ENCODE peak calls at places on chromosomes 1 and 21, in eight cellular contexts. T is esophagus muscularis mucosa, H is transverse colon, O is GM23338, Y is vagina, Q is prostate gland, J is endothelial cell of umbilical vein, P is GM12878. A is an unnamed sample.
A peak's percentile ranks its signal among the peaks of the same experiment; 100 is the strongest.

GRCh38 chr1:94002046-94002787 is 93.0 kb upstream of the GCLM start:
- DNase-seq in T (no peak), H (no peak), O (no peak), Y (peak; percentile 74), Q (no peak), J (no peak), P (no peak), A (no peak)

GRCh38 chr21:17736072-17736471 is 83.1 kb downstream of the C21orf91 start:
- DNase-seq in T (no peak), H (no peak), O (no peak), Y (no peak), Q (no peak), J (no peak), P (no peak), A (no peak)

GRCh38 chr1:173137116-173137515 is 70.0 kb downstream of the TNFSF4 start:
- DNase-seq in T (no peak), H (no peak), O (no peak), Y (no peak), Q (no peak), J (peak; percentile 57), P (no peak), A (no peak)

GRCh38 chr1:37288900-37289299 is 185.5 kb upstream of the ZC3H12A start:
- DNase-seq in T (no peak), H (peak; percentile 62), O (no peak), Y (no peak), Q (no peak), J (no peak), P (peak; percentile 99), A (no peak)

GRCh38 chr1:167661527-167662436 is 31.8 kb downstream of the RCSD1 start:
- DNase-seq in T (no peak), H (no peak), O (no peak), Y (no peak), Q (no peak), J (peak; percentile 22), P (no peak), A (no peak)

GRCh38 chr1:237879195-237879594 is 11.5 kb downstream of the ZP4 start:
- DNase-seq in T (no peak), H (no peak), O (no peak), Y (no peak), Q (no peak), J (no peak), P (no peak), A (no peak)

GRCh38 chr21:37749132-37749531 is 167.1 kb downstream of the KCNJ6 start:
- DNase-seq in T (no peak), H (no peak), O (no peak), Y (no peak), Q (no peak), J (no peak), P (no peak), A (no peak)

GRCh38 chr1:30100186-30100862 is 623.1 kb downstream of the MATN1 start:
- DNase-seq in T (no peak), H (no peak), O (no peak), Y (no peak), Q (no peak), J (no peak), P (no peak), A (no peak)

GRCh38 chr1:21666572-21667320 is 2.4 kb downstream of the RAP1GAP start:
- DNase-seq in T (no peak), H (no peak), O (no peak), Y (no peak), Q (no peak), J (no peak), P (no peak), A (peak; percentile 31)

GRCh38 chr1:18539171-18539570 is 58.4 kb downstream of the KLHDC7A start:
- DNase-seq in T (no peak), H (no peak), O (no peak), Y (peak; percentile 74), Q (no peak), J (no peak), P (no peak), A (peak; percentile 81)

GRCh38 chr1:18542351-18542750 is 61.6 kb downstream of the KLHDC7A start:
- DNase-seq in T (no peak), H (no peak), O (peak; percentile 33), Y (no peak), Q (no peak), J (no peak), P (no peak), A (no peak)

GRCh38 chr1:18537386-18538306 is 56.9 kb downstream of the KLHDC7A start:
- DNase-seq in T (peak; percentile 17), H (no peak), O (no peak), Y (peak; percentile 85), Q (no peak), J (no peak), P (no peak), A (peak; percentile 16)

GRCh38 chr1:18541046-18541795 is 60.5 kb downstream of the KLHDC7A start:
- DNase-seq in T (no peak), H (no peak), O (no peak), Y (peak; percentile 72), Q (no peak), J (no peak), P (no peak), A (peak; percentile 15)

GRCh38 chr1:18540136-18540765 is 59.5 kb downstream of the KLHDC7A start:
- DNase-seq in T (no peak), H (no peak), O (no peak), Y (peak; percentile 72), Q (no peak), J (no peak), P (no peak), A (peak; percentile 2)
- TF ChIP-seq POLR2AphosphoS5 in T (no peak), H (no peak), O (no peak), Y (no peak), Q (no peak), J (no peak), P (no peak), A (no peak)

GRCh38 chr1:63322248-63322943 is at the start of gene FOXD3:
- DNase-seq in T (no peak), H (peak; percentile 71), O (peak; percentile 95), Y (no peak), Q (peak; percentile 53), J (peak; percentile 46), P (no peak), A (peak; percentile 71)
- TF ChIP-seq POLR2AphosphoS5 in T (peak; percentile 68), H (peak; percentile 15), O (peak; percentile 78), Y (peak; percentile 33), Q (peak; percentile 71), J (no peak), P (no peak), A (no peak)

GRCh38 chr1:17520473-17521319 is 18.8 kb upstream of the ARHGEF10L start:
- DNase-seq in T (no peak), H (peak; percentile 37), O (no peak), Y (no peak), Q (no peak), J (no peak), P (no peak), A (no peak)
- TF ChIP-seq POLR2AphosphoS5 in T (no peak), H (no peak), O (no peak), Y (peak; percentile 12), Q (no peak), J (no peak), P (no peak), A (no peak)

DNA sequence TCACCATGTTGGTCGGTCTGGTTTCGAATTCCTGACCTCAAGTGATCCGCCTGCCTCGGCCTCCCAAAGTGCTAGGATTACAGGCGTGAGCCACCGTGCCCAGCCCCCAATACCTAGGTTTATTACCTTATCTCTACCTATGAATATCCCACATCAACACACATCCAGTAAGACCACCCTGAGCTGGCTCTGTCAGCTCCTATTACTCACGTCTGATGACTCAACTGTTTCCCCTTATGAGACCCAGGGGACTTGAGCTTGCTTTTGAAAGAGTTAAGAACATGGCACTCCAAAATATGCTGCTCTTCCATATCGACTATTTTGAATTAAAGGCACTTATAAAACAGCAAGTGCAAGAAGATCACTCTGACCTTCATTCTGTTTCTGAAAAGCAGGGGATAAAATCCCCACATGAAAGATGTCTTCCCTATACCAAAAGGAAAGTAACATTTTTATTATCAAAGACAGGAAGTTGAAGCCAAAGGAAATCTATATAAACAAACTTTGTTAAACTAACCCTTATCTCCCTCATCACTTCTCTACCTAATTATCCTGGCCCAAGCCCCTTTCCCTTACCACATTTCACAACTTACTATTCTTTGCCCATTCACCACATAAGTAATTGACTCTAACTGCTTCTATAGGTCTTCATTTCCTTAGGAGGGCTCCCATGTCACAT is 41.3 kb upstream of the OSBPL9 start:
- DNase-seq in T (no peak), H (no peak), O (no peak), Y (no peak), Q (no peak), J (peak; percentile 62), P (no peak), A (no peak)
- TF ChIP-seq POLR2AphosphoS5 in T (no peak), H (no peak), O (no peak), Y (no peak), Q (no peak), J (no peak), P (no peak), A (no peak)

GRCh38 chr1:160710531-160711252 is 930 bp downstream of the CD48 start:
- DNase-seq in T (no peak), H (no peak), O (no peak), Y (no peak), Q (no peak), J (no peak), P (no peak), A (no peak)
- TF ChIP-seq POLR2AphosphoS5 in T (no peak), H (no peak), O (no peak), Y (no peak), Q (no peak), J (no peak), P (peak; percentile 21), A (no peak)

DNA sequence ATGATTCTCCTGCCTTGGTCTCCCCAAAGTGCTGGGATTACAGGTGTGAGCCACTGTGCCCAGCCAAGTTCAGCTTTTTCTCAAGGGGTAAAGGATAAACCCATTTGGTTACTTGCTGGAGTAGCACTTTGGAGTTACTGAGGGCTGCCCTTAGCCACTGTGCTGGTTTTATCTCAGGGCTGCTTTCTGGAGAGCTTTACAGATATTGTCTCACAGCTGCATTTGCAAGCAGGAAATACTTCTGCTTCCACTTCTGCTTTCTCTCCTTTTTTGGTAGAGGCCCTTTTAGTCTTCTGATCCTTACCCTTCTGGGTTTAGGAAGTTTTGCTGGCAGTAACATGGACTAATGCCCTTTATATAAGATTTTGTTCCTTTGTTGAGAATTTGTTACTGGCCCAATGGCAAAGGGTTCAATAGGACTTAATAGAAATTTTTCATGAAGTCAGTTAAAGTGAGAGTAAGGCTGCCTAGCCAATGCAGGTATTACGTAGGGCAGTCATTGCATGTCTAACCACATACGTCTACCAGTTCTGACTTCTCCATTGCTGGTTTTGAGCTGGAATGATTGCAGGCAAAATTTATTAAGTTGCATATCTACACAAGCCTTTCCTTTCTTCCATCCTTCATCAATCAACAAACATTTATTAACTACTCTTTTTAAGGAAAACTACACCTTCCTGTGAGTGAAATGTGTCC is 24.4 kb downstream of the CAP1 start:
- DNase-seq in T (no peak), H (peak; percentile 25), O (no peak), Y (no peak), Q (no peak), J (no peak), P (peak; percentile 55), A (no peak)
- TF ChIP-seq POLR2AphosphoS5 in T (no peak), H (no peak), O (no peak), Y (no peak), Q (no peak), J (no peak), P (peak; percentile 44), A (no peak)

A was measured in stomach.